ENCODE peak calls at places on chromosomes 4 and X, in four cellular contexts. One of them, this sample, is unnamed.

GRCh38 chrX:129427267-129427666 is 96.0 kb downstream of the SMARCA1 start:
- DNase-seq in activated CD4-positive, alpha-beta T cell treated with anti-CD3 and anti-CD28 coated beads for 4 hours: no peak
- DNase-seq in neural crest cell: no peak
- DNase-seq in PC-9: no peak
- DNase-seq in this sample: no peak

GRCh38 chr4:73653695-73654106 is 33.5 kb upstream of the RASSF6 start:
- DNase-seq in activated CD4-positive, alpha-beta T cell treated with anti-CD3 and anti-CD28 coated beads for 4 hours: no peak
- DNase-seq in neural crest cell: peak
- DNase-seq in PC-9: no peak
- DNase-seq in this sample: peak

GRCh38 chr4:183919173-183919572 is 14.1 kb downstream of the STOX2 start:
- DNase-seq in activated CD4-positive, alpha-beta T cell treated with anti-CD3 and anti-CD28 coated beads for 4 hours: no peak
- DNase-seq in neural crest cell: no peak
- DNase-seq in PC-9: no peak
- DNase-seq in this sample: no peak

GRCh38 chr4:184889683-184890082 is 63.9 kb upstream of the ACSL1 start:
- DNase-seq in activated CD4-positive, alpha-beta T cell treated with anti-CD3 and anti-CD28 coated beads for 4 hours: no peak
- DNase-seq in neural crest cell: no peak
- DNase-seq in PC-9: no peak
- DNase-seq in this sample: no peak

GRCh38 chrX:46381630-46382029 is 163.6 kb downstream of the ZNF674 start:
- DNase-seq in activated CD4-positive, alpha-beta T cell treated with anti-CD3 and anti-CD28 coated beads for 4 hours: peak
- DNase-seq in neural crest cell: peak
- DNase-seq in PC-9: no peak
- DNase-seq in this sample: peak

GRCh38 chr4:68430337-68430736 is 16.9 kb upstream of the TMPRSS11E start:
- DNase-seq in activated CD4-positive, alpha-beta T cell treated with anti-CD3 and anti-CD28 coated beads for 4 hours: no peak
- DNase-seq in neural crest cell: no peak
- DNase-seq in PC-9: no peak
- DNase-seq in this sample: no peak

GRCh38 chr4:33724685-33725084 is 2519.6 kb downstream of the ARAP2 start:
- DNase-seq in activated CD4-positive, alpha-beta T cell treated with anti-CD3 and anti-CD28 coated beads for 4 hours: no peak
- DNase-seq in neural crest cell: no peak
- DNase-seq in PC-9: no peak
- DNase-seq in this sample: no peak

GRCh38 chrX:15790766-15791380 is 589 bp downstream of the ZRSR2 start:
- DNase-seq in activated CD4-positive, alpha-beta T cell treated with anti-CD3 and anti-CD28 coated beads for 4 hours: peak
- DNase-seq in neural crest cell: no peak
- DNase-seq in PC-9: no peak
- DNase-seq in this sample: no peak

This sample was measured in fibroblast of gingiva.